ENCODE peak calls at places on chromosomes 2 and 18, in ten cellular contexts. I is thoracic aorta; H is ascending aorta; F is Right ventricle myocardium superior; W is stimulated activated CD8-positive, alpha-beta memory T cell treated with anti-CD3 and anti-CD28 coated beads, Interleukin-7, amount 100 ng/mL, for 1 hour; O is CD4-positive, alpha-beta T cell; A is AG04449; N is Peyer's patch; Z is NCI-H1436 treated with DMSO at 0.1 percent for 48 hours; P is upper lobe of left lung. U is an unnamed sample.

GRCh38 chr2:23050388-23050787 is 334.6 kb upstream of the KLHL29 start:
- DNase-seq in I (no peak), H (no peak), F (no peak), W (no peak), O (no peak), A (no peak), N (no peak), Z (no peak), P (no peak), U (no peak)

GRCh38 chr2:232574674-232575403 is 24.4 kb downstream of the EIF4E2 start:
- DNase-seq in I (no peak), H (no peak), F (no peak), W (no peak), O (no peak), A (peak), N (no peak), Z (no peak), P (no peak), U (no peak)

GRCh38 chr2:7566382-7566881 is 649.2 kb downstream of the RNF144A start:
- DNase-seq in I (no peak), H (no peak), F (no peak), W (no peak), O (no peak), A (no peak), N (no peak), Z (no peak), P (no peak), U (no peak)

GRCh38 chr2:181161615-181162014 is 181.2 kb downstream of the UBE2E3 start:
- DNase-seq in I (no peak), H (no peak), F (no peak), W (no peak), O (no peak), A (no peak), N (no peak), Z (no peak), P (no peak), U (no peak)

GRCh38 chr2:120546077-120546864 is 189.4 kb upstream of the GLI2 start:
- DNase-seq in I (peak), H (peak), F (peak), W (no peak), O (no peak), A (peak), N (peak), Z (no peak), P (peak), U (no peak)

GRCh38 chr2:10985260-10985659 is 73.5 kb downstream of the KCNF1 start:
- DNase-seq in I (no peak), H (no peak), F (no peak), W (no peak), O (no peak), A (no peak), N (peak), Z (no peak), P (no peak), U (no peak)

GRCh38 chr2:129801575-129801974 is 177.9 kb upstream of the RAB6C start:
- DNase-seq in I (no peak), H (no peak), F (no peak), W (no peak), O (no peak), A (no peak), N (no peak), Z (no peak), P (no peak), U (no peak)

GRCh38 chr2:96540136-96540535 is 3.6 kb downstream of the ARID5A start:
- DNase-seq in I (no peak), H (no peak), F (no peak), W (no peak), O (no peak), A (no peak), N (peak), Z (no peak), P (no peak), U (no peak)

GRCh38 chr2:204683384-204683783 is 138.1 kb downstream of the PARD3B start:
- DNase-seq in I (no peak), H (no peak), F (no peak), W (no peak), O (no peak), A (no peak), N (no peak), Z (no peak), P (no peak), U (no peak)

GRCh38 chr2:144083211-144083610 is 436.7 kb downstream of the ZEB2 start:
- DNase-seq in I (no peak), H (no peak), F (no peak), W (no peak), O (no peak), A (no peak), N (no peak), Z (no peak), P (no peak), U (no peak)

GRCh38 chr2:133737597-133737996 is 169.3 kb upstream of the NCKAP5 start:
- DNase-seq in I (no peak), H (no peak), F (no peak), W (no peak), O (no peak), A (peak), N (no peak), Z (no peak), P (no peak), U (no peak)

GRCh38 chr2:9753276-9753600 is 90.0 kb upstream of the TAF1B start:
- DNase-seq in I (peak), H (peak), F (peak), W (no peak), O (peak), A (peak), N (peak), Z (no peak), P (no peak), U (no peak)

GRCh38 chr2:227942021-227942420 is 70.6 kb downstream of the DAW1 start:
- DNase-seq in I (no peak), H (no peak), F (no peak), W (no peak), O (no peak), A (no peak), N (no peak), Z (no peak), P (no peak), U (no peak)

GRCh38 chr2:189267925-189268579 is 88.5 kb upstream of the COL5A2 start:
- DNase-seq in I (no peak), H (no peak), F (no peak), W (no peak), O (no peak), A (no peak), N (no peak), Z (no peak), P (no peak), U (no peak)

GRCh38 chr2:28506112-28506511 is 10.3 kb downstream of the PLB1 start:
- DNase-seq in I (no peak), H (no peak), F (no peak), W (no peak), O (no peak), A (no peak), N (no peak), Z (no peak), P (no peak), U (no peak)

GRCh38 chr2:231714639-231715498 is 6.5 kb downstream of the PTMA start:
- DNase-seq in I (no peak), H (peak), F (peak), W (peak), O (peak), A (no peak), N (peak), Z (no peak), P (no peak), U (peak)

GRCh38 chr2:170073288-170073687 is 104.7 kb upstream of the MYO3B start:
- DNase-seq in I (no peak), H (no peak), F (peak), W (no peak), O (no peak), A (peak), N (no peak), Z (no peak), P (no peak), U (peak)

GRCh38 chr2:224586127-224586702 is 1.1 kb upstream of the CUL3 start:
- DNase-seq in I (no peak), H (no peak), F (no peak), W (no peak), O (no peak), A (no peak), N (no peak), Z (no peak), P (no peak), U (no peak)

GRCh38 chr2:45786831-45787357 is 135.4 kb downstream of the PRKCE start:
- DNase-seq in I (no peak), H (no peak), F (no peak), W (no peak), O (no peak), A (no peak), N (no peak), Z (no peak), P (peak), U (no peak)

GRCh38 chr2:119475225-119475856 is 43.7 kb downstream of the TMEM37 start:
- DNase-seq in I (no peak), H (peak), F (peak), W (no peak), O (no peak), A (no peak), N (no peak), Z (no peak), P (no peak), U (no peak)

GRCh38 chr2:240567137-240567871 is 980 bp upstream of the RNPEPL1 start:
- DNase-seq in I (no peak), H (peak), F (peak), W (no peak), O (peak), A (no peak), N (peak), Z (no peak), P (peak), U (no peak)

GRCh38 chr2:17788773-17789172 is 27.5 kb upstream of the MSGN1 start:
- DNase-seq in I (no peak), H (no peak), F (no peak), W (no peak), O (no peak), A (no peak), N (no peak), Z (no peak), P (no peak), U (no peak)

GRCh38 chr2:101714098-101714497 is 16.6 kb downstream of the MAP4K4 start:
- DNase-seq in I (no peak), H (no peak), F (no peak), W (no peak), O (no peak), A (no peak), N (no peak), Z (no peak), P (no peak), U (no peak)

GRCh38 chr2:128270306-128271185 is 48.1 kb downstream of the HS6ST1 start:
- DNase-seq in I (no peak), H (peak), F (peak), W (no peak), O (no peak), A (no peak), N (peak), Z (no peak), P (no peak), U (no peak)

GRCh38 chr2:202653890-202654289 is 19.1 kb downstream of the FAM117B start:
- DNase-seq in I (no peak), H (no peak), F (no peak), W (no peak), O (no peak), A (no peak), N (no peak), Z (no peak), P (no peak), U (no peak)

GRCh38 chr2:190088917-190089316 is 26.4 kb upstream of the MSTN start:
- DNase-seq in I (no peak), H (peak), F (no peak), W (peak), O (peak), A (peak), N (peak), Z (no peak), P (no peak), U (peak)

GRCh38 chr18:73842795-73843394 is 304.7 kb downstream of the FBXO15 start:
- DNase-seq in I (no peak), H (no peak), F (peak), W (peak), O (no peak), A (peak), N (peak), Z (no peak), P (no peak), U (peak)

GRCh38 chr2:146985753-146986152 is 859.1 kb upstream of the ACVR2A start:
- DNase-seq in I (no peak), H (no peak), F (no peak), W (no peak), O (no peak), A (no peak), N (no peak), Z (no peak), P (no peak), U (peak)

GRCh38 chr2:239178954-239179353 is 221.9 kb downstream of the HDAC4 start:
- DNase-seq in I (no peak), H (no peak), F (no peak), W (no peak), O (no peak), A (no peak), N (peak), Z (no peak), P (peak), U (no peak)

GRCh38 chr18:36075862-36076587 is 8.7 kb upstream of the RPRD1A start:
- DNase-seq in I (no peak), H (no peak), F (no peak), W (no peak), O (no peak), A (no peak), N (no peak), Z (no peak), P (no peak), U (no peak)

GRCh38 chr2:16408331-16409005 is 257.2 kb downstream of the CYRIA start:
- DNase-seq in I (no peak), H (no peak), F (no peak), W (no peak), O (no peak), A (no peak), N (no peak), Z (no peak), P (no peak), U (no peak)

GRCh38 chr2:226526731-226527130 is 272.9 kb downstream of the IRS1 start:
- DNase-seq in I (no peak), H (no peak), F (no peak), W (no peak), O (no peak), A (no peak), N (no peak), Z (no peak), P (no peak), U (no peak)

GRCh38 chr2:205752924-205753323 is 70.6 kb downstream of the NRP2 start:
- DNase-seq in I (no peak), H (no peak), F (no peak), W (no peak), O (no peak), A (no peak), N (no peak), Z (no peak), P (peak), U (no peak)

GRCh38 chr18:58592223-58593214 is 36.4 kb downstream of the ALPK2 start:
- DNase-seq in I (no peak), H (no peak), F (peak), W (no peak), O (no peak), A (no peak), N (no peak), Z (no peak), P (no peak), U (no peak)